ENCODE peak calls at places on chromosomes 4 and X, in eight cellular contexts. One of them, this sample, is unnamed.

GRCh38 chrX:140057001-140057411 is 91.7 kb upstream of the CXorf66 start:
- DNase-seq in stimulated activated CD4-positive, alpha-beta T cell treated with anti-CD3 and anti-CD28 coated beads, Interleukin-1b, Interleukin-23, amount 100 ng/mL, for 1 hour: peak
- DNase-seq in foreskin melanocyte: peak
- DNase-seq in fibroblast of lung: peak
- DNase-seq in COR-L47: peak
- DNase-seq in ecto neural progenitor cell: peak
- DNase-seq in germinal center: peak
- DNase-seq in cardiac fibroblast: peak
- DNase-seq in this sample: no peak

GRCh38 chr4:159235779-159236368 is 133.0 kb downstream of the RAPGEF2 start:
- DNase-seq in stimulated activated CD4-positive, alpha-beta T cell treated with anti-CD3 and anti-CD28 coated beads, Interleukin-1b, Interleukin-23, amount 100 ng/mL, for 1 hour: no peak
- DNase-seq in foreskin melanocyte: no peak
- DNase-seq in fibroblast of lung: peak
- DNase-seq in COR-L47: no peak
- DNase-seq in ecto neural progenitor cell: no peak
- DNase-seq in germinal center: no peak
- DNase-seq in cardiac fibroblast: peak
- DNase-seq in this sample: no peak

GRCh38 chr4:65943076-65943475 is 272.8 kb upstream of the EPHA5 start:
- DNase-seq in stimulated activated CD4-positive, alpha-beta T cell treated with anti-CD3 and anti-CD28 coated beads, Interleukin-1b, Interleukin-23, amount 100 ng/mL, for 1 hour: no peak
- DNase-seq in foreskin melanocyte: peak
- DNase-seq in fibroblast of lung: peak
- DNase-seq in COR-L47: peak
- DNase-seq in ecto neural progenitor cell: no peak
- DNase-seq in germinal center: no peak
- DNase-seq in cardiac fibroblast: peak
- DNase-seq in this sample: no peak

GRCh38 chr4:36267491-36268254 is 13.7 kb upstream of the DTHD1 start:
- DNase-seq in stimulated activated CD4-positive, alpha-beta T cell treated with anti-CD3 and anti-CD28 coated beads, Interleukin-1b, Interleukin-23, amount 100 ng/mL, for 1 hour: no peak
- DNase-seq in foreskin melanocyte: peak
- DNase-seq in fibroblast of lung: no peak
- DNase-seq in COR-L47: no peak
- DNase-seq in ecto neural progenitor cell: no peak
- DNase-seq in germinal center: no peak
- DNase-seq in cardiac fibroblast: no peak
- DNase-seq in this sample: no peak

GRCh38 chr4:128287871-128288688 is 467 bp upstream of the PGRMC2 start:
- DNase-seq in stimulated activated CD4-positive, alpha-beta T cell treated with anti-CD3 and anti-CD28 coated beads, Interleukin-1b, Interleukin-23, amount 100 ng/mL, for 1 hour: peak
- DNase-seq in foreskin melanocyte: peak
- DNase-seq in fibroblast of lung: peak
- DNase-seq in COR-L47: peak
- DNase-seq in ecto neural progenitor cell: peak
- DNase-seq in germinal center: peak
- DNase-seq in cardiac fibroblast: peak
- DNase-seq in this sample: peak

GRCh38 chr4:145351162-145351561 is 130.5 kb upstream of the SMAD1 start:
- DNase-seq in stimulated activated CD4-positive, alpha-beta T cell treated with anti-CD3 and anti-CD28 coated beads, Interleukin-1b, Interleukin-23, amount 100 ng/mL, for 1 hour: no peak
- DNase-seq in foreskin melanocyte: no peak
- DNase-seq in fibroblast of lung: no peak
- DNase-seq in COR-L47: no peak
- DNase-seq in ecto neural progenitor cell: no peak
- DNase-seq in germinal center: no peak
- DNase-seq in cardiac fibroblast: no peak
- DNase-seq in this sample: no peak

GRCh38 chr4:33063238-33063637 is 2343.1 kb downstream of the PCDH7 start:
- DNase-seq in stimulated activated CD4-positive, alpha-beta T cell treated with anti-CD3 and anti-CD28 coated beads, Interleukin-1b, Interleukin-23, amount 100 ng/mL, for 1 hour: no peak
- DNase-seq in foreskin melanocyte: peak
- DNase-seq in fibroblast of lung: peak
- DNase-seq in COR-L47: no peak
- DNase-seq in ecto neural progenitor cell: no peak
- DNase-seq in germinal center: no peak
- DNase-seq in cardiac fibroblast: peak
- DNase-seq in this sample: no peak

GRCh38 chr4:126899382-126899801 is 733.4 kb upstream of the INTU start:
- DNase-seq in stimulated activated CD4-positive, alpha-beta T cell treated with anti-CD3 and anti-CD28 coated beads, Interleukin-1b, Interleukin-23, amount 100 ng/mL, for 1 hour: no peak
- DNase-seq in foreskin melanocyte: peak
- DNase-seq in fibroblast of lung: peak
- DNase-seq in COR-L47: no peak
- DNase-seq in ecto neural progenitor cell: no peak
- DNase-seq in germinal center: no peak
- DNase-seq in cardiac fibroblast: peak
- DNase-seq in this sample: no peak

GRCh38 chr4:174739576-174739975 is 89.5 kb downstream of the GLRA3 start:
- DNase-seq in stimulated activated CD4-positive, alpha-beta T cell treated with anti-CD3 and anti-CD28 coated beads, Interleukin-1b, Interleukin-23, amount 100 ng/mL, for 1 hour: no peak
- DNase-seq in foreskin melanocyte: peak
- DNase-seq in fibroblast of lung: no peak
- DNase-seq in COR-L47: no peak
- DNase-seq in ecto neural progenitor cell: no peak
- DNase-seq in germinal center: no peak
- DNase-seq in cardiac fibroblast: no peak
- DNase-seq in this sample: no peak

GRCh38 chr4:140094701-140095420 is 59.1 kb downstream of the MAML3 start:
- DNase-seq in stimulated activated CD4-positive, alpha-beta T cell treated with anti-CD3 and anti-CD28 coated beads, Interleukin-1b, Interleukin-23, amount 100 ng/mL, for 1 hour: no peak
- DNase-seq in foreskin melanocyte: no peak
- DNase-seq in fibroblast of lung: peak
- DNase-seq in COR-L47: peak
- DNase-seq in ecto neural progenitor cell: no peak
- DNase-seq in germinal center: peak
- DNase-seq in cardiac fibroblast: no peak
- DNase-seq in this sample: no peak

GRCh38 chrX:38694394-38694793 is 106.9 kb upstream of the MID1IP1 start:
- DNase-seq in stimulated activated CD4-positive, alpha-beta T cell treated with anti-CD3 and anti-CD28 coated beads, Interleukin-1b, Interleukin-23, amount 100 ng/mL, for 1 hour: no peak
- DNase-seq in foreskin melanocyte: no peak
- DNase-seq in fibroblast of lung: peak
- DNase-seq in COR-L47: no peak
- DNase-seq in ecto neural progenitor cell: no peak
- DNase-seq in germinal center: no peak
- DNase-seq in cardiac fibroblast: no peak
- DNase-seq in this sample: no peak

GRCh38 chr4:8286719-8287355 is 17.3 kb downstream of the HTRA3 start:
- DNase-seq in stimulated activated CD4-positive, alpha-beta T cell treated with anti-CD3 and anti-CD28 coated beads, Interleukin-1b, Interleukin-23, amount 100 ng/mL, for 1 hour: no peak
- DNase-seq in foreskin melanocyte: no peak
- DNase-seq in fibroblast of lung: no peak
- DNase-seq in COR-L47: no peak
- DNase-seq in ecto neural progenitor cell: no peak
- DNase-seq in germinal center: no peak
- DNase-seq in cardiac fibroblast: no peak
- DNase-seq in this sample: no peak

This sample was measured in esophagus squamous epithelium.